ENCODE peak calls at places on chromosomes 12 and 14, in ten cellular contexts. R is A549; D is A673; V is cardiac muscle cell; C is HFF-Myc; Q is fibroblast of pulmonary artery; H is Peyer's patch; U is coronary artery; B is GM06990; W is CD8-positive, alpha-beta T cell. A is an unnamed sample.

GRCh38 chr12:51866762-51867161 is 18.2 kb upstream of the FIGNL2 start:
- DNase-seq in R (no peak), D (no peak), V (no peak), C (no peak), Q (no peak), H (no peak), U (no peak), B (no peak), W (no peak), A (no peak)

GRCh38 chr14:99254391-99255009 is 17.5 kb downstream of the BCL11B start:
- DNase-seq in R (no peak), D (no peak), V (no peak), C (no peak), Q (no peak), H (no peak), U (no peak), B (no peak), W (no peak), A (no peak)

GRCh38 chr14:72401632-72402428 is 469.6 kb downstream of the RGS6 start:
- DNase-seq in R (no peak), D (no peak), V (no peak), C (no peak), Q (no peak), H (no peak), U (no peak), B (no peak), W (peak; percentile 16), A (no peak)

GRCh38 chr12:25723921-25724491 is 170.9 kb upstream of the LMNTD1 start:
- DNase-seq in R (no peak), D (peak; percentile 41), V (peak; percentile 74), C (no peak), Q (peak; percentile 61), H (no peak), U (no peak), B (no peak), W (no peak), A (peak; percentile 94)

GRCh38 chr12:95700316-95700785 is 90.2 kb downstream of the NTN4 start:
- DNase-seq in R (peak; percentile 33), D (no peak), V (peak; percentile 74), C (no peak), Q (peak; percentile 47), H (no peak), U (no peak), B (peak; percentile 47), W (no peak), A (peak; percentile 91)

GRCh38 chr12:89525824-89526770 is at the start of gene POC1B:
- DNase-seq in R (peak; percentile 85), D (peak; percentile 87), V (peak; percentile 87), C (peak; percentile 52), Q (peak; percentile 80), H (peak; percentile 73), U (peak; percentile 88), B (peak; percentile 88), W (peak; percentile 65), A (peak; percentile 82)

GRCh38 chr14:39426605-39427004 is 5.6 kb downstream of the FBXO33 start:
- DNase-seq in R (peak; percentile 51), D (peak; percentile 39), V (peak; percentile 69), C (peak; percentile 42), Q (peak; percentile 74), H (no peak), U (no peak), B (no peak), W (no peak), A (peak; percentile 74)

GRCh38 chr12:24921251-24922038 is 27.5 kb downstream of the BCAT1 start:
- DNase-seq in R (no peak), D (no peak), V (peak; percentile 74), C (no peak), Q (peak; percentile 75), H (no peak), U (no peak), B (no peak), W (no peak), A (peak; percentile 48)

DNA sequence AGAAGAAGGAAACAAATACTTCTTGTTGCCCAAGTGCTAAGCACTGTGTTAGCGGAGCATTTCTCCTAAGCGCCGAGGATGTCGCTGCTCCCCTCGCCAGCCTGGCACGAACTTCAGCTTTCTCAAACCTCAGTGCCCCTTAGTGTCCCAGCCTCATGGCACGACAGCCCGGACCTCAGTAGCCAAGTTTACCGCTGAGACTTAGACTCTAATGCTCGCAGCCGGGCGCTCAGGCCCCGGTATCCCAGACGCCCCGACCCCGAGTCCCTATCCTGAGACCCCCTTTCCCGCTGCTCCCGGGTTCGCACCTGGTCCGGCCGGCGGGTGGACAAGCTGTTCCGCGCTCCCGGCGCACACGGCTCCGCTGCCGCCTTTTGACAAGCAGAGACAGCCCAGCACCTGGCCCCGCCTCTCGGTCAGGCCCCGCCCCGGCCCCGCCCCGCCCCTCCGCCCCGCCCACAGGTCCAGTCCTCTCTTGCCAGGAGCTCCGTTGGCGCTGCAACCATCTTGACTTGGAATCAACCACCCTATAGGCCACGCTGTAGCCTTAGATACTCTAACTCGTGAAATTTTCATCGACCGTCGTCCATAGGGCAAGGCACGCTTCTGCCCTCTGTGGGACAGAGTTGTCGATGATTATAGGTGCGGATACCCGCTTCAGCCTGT is at the start of gene VDR:
- DNase-seq in R (peak; percentile 87), D (peak; percentile 76), V (peak; percentile 77), C (no peak), Q (peak; percentile 67), H (peak; percentile 72), U (peak; percentile 88), B (peak; percentile 71), W (peak; percentile 59), A (peak; percentile 65)
- TF ChIP-seq CTCF in R (no peak), D (no peak), V (peak; percentile 25), C (peak; percentile 23), Q (peak; percentile 30), H (no peak), U (no peak), B (peak; percentile 25), W (no peak), A (peak; percentile 18)

GRCh38 chr12:101830391-101831325 is at the start of gene GNPTAB:
- DNase-seq in R (peak; percentile 94), D (peak; percentile 95), V (peak; percentile 95), C (peak; percentile 75), Q (peak; percentile 93), H (peak; percentile 91), U (peak; percentile 93), B (peak; percentile 93), W (peak; percentile 95), A (peak; percentile 86)

GRCh38 chr12:101826766-101827368 is 3.9 kb downstream of the GNPTAB start:
- DNase-seq in R (no peak), D (no peak), V (no peak), C (no peak), Q (no peak), H (no peak), U (no peak), B (no peak), W (no peak), A (no peak)

GRCh38 chr12:101832030-101832429 is 1.3 kb upstream of the GNPTAB start:
- DNase-seq in R (no peak), D (no peak), V (no peak), C (no peak), Q (no peak), H (no peak), U (no peak), B (no peak), W (no peak), A (peak; percentile 6)

GRCh38 chr12:101829639-101830390 is 944 bp downstream of the GNPTAB start:
- DNase-seq in R (no peak), D (peak; percentile 36), V (no peak), C (no peak), Q (peak; percentile 10), H (peak; percentile 32), U (no peak), B (no peak), W (no peak), A (no peak)

DNA sequence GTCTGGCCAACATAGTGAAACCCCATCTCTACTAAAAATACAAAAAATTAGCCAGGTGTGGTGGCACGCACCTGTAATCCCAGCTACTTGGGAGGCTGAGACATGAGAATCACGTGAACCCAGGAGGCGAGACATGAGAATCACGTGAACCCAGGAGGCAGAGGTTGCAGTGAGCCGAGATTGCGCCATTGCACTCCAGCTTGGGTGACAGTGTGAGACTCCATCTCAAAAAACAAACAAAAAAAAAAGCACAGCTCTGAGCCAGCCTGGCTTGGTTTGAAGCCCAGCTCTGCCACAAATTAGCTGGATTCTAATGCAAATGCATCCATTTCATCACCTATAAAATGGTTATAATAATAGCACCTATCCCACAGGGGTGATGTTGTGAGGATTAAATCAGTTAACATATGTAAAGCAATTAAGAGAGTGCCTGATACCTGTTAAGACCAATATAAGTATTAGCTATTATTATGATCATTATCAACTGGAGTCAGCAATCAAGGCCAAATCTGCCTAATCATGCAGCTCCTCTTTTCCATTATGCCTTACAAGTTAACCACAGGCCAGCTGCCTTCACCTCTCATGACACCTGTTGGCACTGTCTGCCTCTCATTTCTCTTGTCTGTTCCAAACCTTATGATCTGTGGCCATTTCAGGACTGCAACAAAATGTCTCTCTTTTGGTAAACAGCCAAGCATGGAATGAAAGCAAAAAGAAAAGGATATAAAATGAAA is 2.1 kb downstream of the GNPTAB start:
- DNase-seq in R (no peak), D (no peak), V (no peak), C (no peak), Q (no peak), H (peak; percentile 53), U (no peak), B (no peak), W (no peak), A (no peak)
- H3K4me3 ChIP-seq in R (no peak overlapping the region), D (no peak overlapping the region), V (no peak overlapping the region), C (no peak overlapping the region), Q (no peak overlapping the region), H (no peak overlapping the region), U (no peak overlapping the region), B (no peak overlapping the region), W (no peak overlapping the region), A (no peak overlapping the region)

GRCh38 chr14:97976861-97977260 is 1179.7 kb downstream of the VRK1 start:
- DNase-seq in R (no peak), D (no peak), V (no peak), C (no peak), Q (no peak), H (no peak), U (no peak), B (no peak), W (peak; percentile 27), A (no peak)

GRCh38 chr14:97977711-97978261 is 1180.6 kb downstream of the VRK1 start:
- DNase-seq in R (no peak), D (peak; percentile 96), V (peak; percentile 6), C (no peak), Q (peak; percentile 2), H (peak; percentile 70), U (peak; percentile 83), B (peak; percentile 3), W (peak; percentile 86), A (peak; percentile 6)

GRCh38 chr14:97975960-97976359 is 1178.8 kb downstream of the VRK1 start:
- DNase-seq in R (no peak), D (no peak), V (no peak), C (no peak), Q (no peak), H (no peak), U (no peak), B (no peak), W (no peak), A (no peak)

DNA sequence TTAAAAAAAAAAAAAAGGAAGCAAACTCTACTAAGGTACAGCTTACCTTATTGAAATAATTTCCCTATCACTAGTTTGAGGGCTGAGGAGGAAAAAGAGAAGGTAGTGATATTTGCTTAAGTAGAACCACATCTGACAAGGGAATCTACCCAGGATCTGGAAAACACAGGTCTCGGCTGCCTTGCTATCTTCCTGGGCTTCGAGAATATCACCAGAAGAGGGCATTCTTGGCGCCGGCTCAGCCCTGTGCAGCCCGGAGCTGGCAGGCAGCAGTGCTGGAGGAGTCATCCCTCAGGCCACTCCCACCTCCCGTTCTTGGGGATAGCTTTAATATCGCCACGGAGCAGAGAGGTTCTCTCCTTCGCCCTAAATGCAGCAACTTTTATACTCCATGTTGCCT is 1181.2 kb downstream of the VRK1 start:
- DNase-seq in R (peak; percentile 42), D (peak; percentile 92), V (no peak), C (no peak), Q (peak; percentile 2), H (peak; percentile 59), U (peak; percentile 80), B (no peak), W (peak; percentile 80), A (peak; percentile 34)
- TF ChIP-seq CTCF in R (peak; percentile 28), D (peak; percentile 71), V (no peak), C (no peak), Q (no peak), H (no peak), U (no peak), B (no peak), W (peak; percentile 53), A (no peak)

GRCh38 chr12:121781751-121782615 is 11.5 kb downstream of the RHOF start:
- DNase-seq in R (no peak), D (peak; percentile 79), V (no peak), C (no peak), Q (no peak), H (no peak), U (no peak), B (peak; percentile 77), W (no peak), A (peak; percentile 63)
- H3K4me3 ChIP-seq in R (no peak overlapping the region), D (peak overlapping the region; percentile 10), V (no peak overlapping the region), C (no peak overlapping the region), Q (no peak overlapping the region), H (no peak overlapping the region), U (no peak overlapping the region), B (peak overlapping the region; percentile 42), W (peak overlapping the region; percentile 13), A (no peak overlapping the region)